ENCODE peak calls at places on chromosomes 1 and 21, in ten cellular contexts. R, L, F, S, T, C, W, U, M and X are unnamed samples.

GRCh38 chr1:31681421-31681820 is 22.4 kb downstream of the COL16A1 start:
- DNase-seq in R (no peak), L (no peak), F (no peak), S (no peak), T (no peak), C (no peak), W (no peak), U (no peak), M (no peak), X (no peak)

GRCh38 chr1:224377676-224378006 is 21.0 kb downstream of the CNIH4 start:
- DNase-seq in R (no peak), L (no peak), F (no peak), S (no peak), T (peak; percentile 38), C (peak; percentile 82), W (no peak), U (no peak), M (no peak), X (no peak)

GRCh38 chr1:206952182-206952581 is 5.9 kb upstream of the PIGR start:
- DNase-seq in R (no peak), L (no peak), F (no peak), S (no peak), T (no peak), C (no peak), W (no peak), U (peak; percentile 33), M (no peak), X (no peak)

GRCh38 chr1:70429219-70429618 is 18.2 kb downstream of the CTH start:
- DNase-seq in R (no peak), L (no peak), F (no peak), S (no peak), T (no peak), C (peak; percentile 91), W (no peak), U (no peak), M (no peak), X (no peak)

GRCh38 chr1:27416387-27417111 is 24.1 kb downstream of the GPR3 start:
- DNase-seq in R (no peak), L (no peak), F (peak; percentile 49), S (no peak), T (peak; percentile 62), C (peak; percentile 70), W (no peak), U (no peak), M (peak; percentile 76), X (no peak)

GRCh38 chr1:152047954-152048640 is 11.3 kb upstream of the S100A11 start:
- DNase-seq in R (peak; percentile 93), L (peak; percentile 96), F (peak; percentile 92), S (peak; percentile 95), T (peak; percentile 99), C (peak; percentile 99), W (peak; percentile 88), U (peak; percentile 84), M (peak; percentile 85), X (no peak)

GRCh38 chr1:235637756-235638155 is 11.8 kb downstream of the GNG4 start:
- DNase-seq in R (no peak), L (no peak), F (peak; percentile 5), S (no peak), T (no peak), C (no peak), W (no peak), U (no peak), M (no peak), X (no peak)

GRCh38 chr1:198657550-198658064 is 18.8 kb downstream of the PTPRC start:
- DNase-seq in R (no peak), L (no peak), F (no peak), S (no peak), T (peak; percentile 95), C (peak; percentile 97), W (no peak), U (no peak), M (no peak), X (no peak)

GRCh38 chr1:248821101-248821500 is 4.6 kb downstream of the SH3BP5L start:
- DNase-seq in R (no peak), L (no peak), F (no peak), S (no peak), T (peak; percentile 80), C (peak; percentile 97), W (no peak), U (peak; percentile 43), M (no peak), X (no peak)

GRCh38 chr1:160834945-160835565 is 27.6 kb downstream of the CD244 start:
- DNase-seq in R (no peak), L (no peak), F (peak; percentile 28), S (no peak), T (peak; percentile 11), C (peak; percentile 77), W (no peak), U (peak; percentile 41), M (peak; percentile 41), X (no peak)

GRCh38 chr1:200182701-200183100 is 155.2 kb downstream of the NR5A2 start:
- DNase-seq in R (no peak), L (no peak), F (no peak), S (no peak), T (no peak), C (peak; percentile 81), W (no peak), U (no peak), M (no peak), X (no peak)

GRCh38 chr1:167427843-167428242 is 90.5 kb downstream of the CD247 start:
- DNase-seq in R (no peak), L (no peak), F (no peak), S (no peak), T (no peak), C (no peak), W (no peak), U (no peak), M (no peak), X (no peak)

GRCh38 chr1:167425482-167425881 is 92.8 kb downstream of the CD247 start:
- DNase-seq in R (no peak), L (no peak), F (no peak), S (no peak), T (no peak), C (no peak), W (no peak), U (no peak), M (no peak), X (no peak)

GRCh38 chr1:167426716-167427115 is 91.6 kb downstream of the CD247 start:
- DNase-seq in R (no peak), L (no peak), F (no peak), S (no peak), T (no peak), C (no peak), W (no peak), U (no peak), M (no peak), X (no peak)

GRCh38 chr1:167420510-167420909 is 97.8 kb downstream of the CD247 start:
- DNase-seq in R (no peak), L (no peak), F (no peak), S (no peak), T (no peak), C (peak; percentile 25), W (no peak), U (no peak), M (peak; percentile 59), X (no peak)

GRCh38 chr1:167424038-167424619 is 94.2 kb downstream of the CD247 start:
- DNase-seq in R (no peak), L (no peak), F (no peak), S (no peak), T (no peak), C (no peak), W (no peak), U (no peak), M (no peak), X (no peak)
- H3K27ac ChIP-seq in R (no peak overlapping the region), L (no peak overlapping the region), F (no peak overlapping the region), S (no peak overlapping the region), T (no peak overlapping the region), C (no peak overlapping the region), W (no peak overlapping the region), U (no peak overlapping the region), M (no peak overlapping the region), X (no peak overlapping the region)

DNA sequence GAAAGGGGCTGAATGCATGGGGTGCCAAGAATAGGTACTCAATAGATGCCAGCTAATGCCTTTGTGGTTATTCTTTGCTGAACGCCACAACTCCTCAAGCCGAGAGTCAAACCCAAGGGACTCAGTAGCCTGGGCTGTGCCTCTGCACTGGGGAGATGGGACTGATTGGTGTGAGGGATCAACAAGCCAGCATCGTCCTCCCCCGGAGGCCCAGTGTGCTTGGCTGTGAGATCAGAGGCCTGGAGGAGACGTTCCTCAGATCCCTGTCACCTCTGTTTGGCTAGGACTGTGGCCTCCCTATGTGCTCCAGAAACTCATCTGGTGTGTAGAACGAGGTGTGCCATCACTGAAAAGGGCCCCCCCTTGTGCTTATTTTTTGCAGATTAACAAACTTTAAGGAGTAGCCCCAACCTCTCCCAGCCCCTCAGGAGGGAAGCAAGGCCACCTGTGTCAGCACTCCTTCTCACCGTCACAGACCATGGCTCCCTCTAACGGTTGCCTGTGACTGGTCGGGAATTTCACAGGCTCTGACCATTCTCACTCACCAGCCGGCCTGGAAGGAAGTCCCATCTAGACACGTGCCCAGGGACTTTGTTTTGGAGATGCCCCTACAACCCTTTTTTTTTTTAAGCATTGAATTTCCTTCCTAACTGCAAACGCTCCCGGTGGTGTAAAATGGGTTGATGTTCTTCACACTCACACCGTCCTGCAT is 194.0 kb upstream of the VAMP3 start:
- DNase-seq in R (no peak), L (peak; percentile 45), F (no peak), S (no peak), T (peak; percentile 6), C (peak; percentile 19), W (peak; percentile 28), U (peak; percentile 12), M (peak; percentile 54), X (no peak)
- TF ChIP-seq CTCF in R (no peak), L (no peak), F (no peak), S (no peak), T (peak; percentile 65), C (peak; percentile 36), W (no peak), U (no peak), M (peak; percentile 55), X (no peak)

GRCh38 chr1:168264296-168264695 is 16.4 kb upstream of the TBX19 start:
- DNase-seq in R (no peak), L (no peak), F (no peak), S (no peak), T (no peak), C (no peak), W (no peak), U (no peak), M (no peak), X (no peak)
- H3K4me3 ChIP-seq in R (no peak overlapping the region), L (no peak overlapping the region), F (no peak overlapping the region), S (no peak overlapping the region), T (no peak overlapping the region), C (no peak overlapping the region), W (no peak overlapping the region), U (no peak overlapping the region), M (no peak overlapping the region), X (no peak overlapping the region)

GRCh38 chr1:205247130-205247921 is 19.6 kb downstream of the TMCC2 start:
- DNase-seq in R (no peak), L (no peak), F (no peak), S (no peak), T (no peak), C (no peak), W (peak; percentile 79), U (no peak), M (no peak), X (peak; percentile 80)
- H3K27ac ChIP-seq in R (peak overlapping the region; percentile 59), L (no peak overlapping the region), F (peak overlapping the region; percentile 63), S (no peak overlapping the region), T (no peak overlapping the region), C (no peak overlapping the region), W (peak overlapping the region; percentile 68), U (no peak overlapping the region), M (no peak overlapping the region), X (peak overlapping the region; percentile 99)

GRCh38 chr21:33244781-33245105 is 15.0 kb downstream of the IFNAR2 start:
- DNase-seq in R (no peak), L (no peak), F (no peak), S (no peak), T (no peak), C (no peak), W (no peak), U (no peak), M (no peak), X (no peak)
- TF ChIP-seq CTCF in R (no peak), L (no peak), F (no peak), S (no peak), T (no peak), C (no peak), W (no peak), U (no peak), M (no peak), X (no peak)